ENCODE peak calls at places on chromosomes 4 and X, in ten cellular contexts. U is HTR-8/SVneo; J is cardiac muscle cell; F is T-helper 9 cell; K is germinal center; M is stimulated activated CD4-positive, alpha-beta T cell treated with anti-CD3 and anti-CD28 coated beads, Interleukin-4, amount 100 ng/mL, for 48 hours; X is coronary artery; L is anterior cingulate cortex; V is stimulated activated CD8-positive, alpha-beta memory T cell treated with anti-CD3 and anti-CD28 coated beads, Interleukin-15, amount 100 ng/mL, for 1 hour; E is left ventricle myocardium superior. Q is an unnamed sample.

GRCh38 chr4:7557447-7557846 is 122.7 kb upstream of the PSAPL1 start:
- DNase-seq in U (peak; percentile 89), J (no peak), F (no peak), K (no peak), M (no peak), X (no peak), L (no peak), V (no peak), E (no peak), Q (no peak)

GRCh38 chr4:81604683-81605082 is 133.0 kb upstream of the RASGEF1B start:
- DNase-seq in U (no peak), J (no peak), F (no peak), K (no peak), M (no peak), X (no peak), L (no peak), V (no peak), E (no peak), Q (no peak)

GRCh38 chr4:79173186-79173585 is 152.7 kb downstream of the NAA11 start:
- DNase-seq in U (no peak), J (no peak), F (no peak), K (no peak), M (no peak), X (no peak), L (no peak), V (no peak), E (no peak), Q (no peak)

GRCh38 chr4:140637836-140638235 is 69.1 kb upstream of the UCP1 start:
- DNase-seq in U (peak; percentile 29), J (peak; percentile 40), F (no peak), K (peak; percentile 57), M (peak; percentile 11), X (no peak), L (no peak), V (no peak), E (no peak), Q (no peak)

GRCh38 chr4:5133201-5133600 is 81.9 kb downstream of the STK32B start:
- DNase-seq in U (no peak), J (no peak), F (no peak), K (no peak), M (no peak), X (no peak), L (no peak), V (no peak), E (no peak), Q (no peak)

GRCh38 chrX:153981771-153982533 is 9.4 kb downstream of the TMEM187 start:
- DNase-seq in U (no peak), J (no peak), F (peak; percentile 41), K (no peak), M (peak; percentile 62), X (no peak), L (no peak), V (no peak), E (peak; percentile 57), Q (peak; percentile 71)

GRCh38 chr4:82515705-82516104 is 46.1 kb downstream of the TMEM150C start:
- DNase-seq in U (peak; percentile 14), J (peak; percentile 29), F (no peak), K (no peak), M (no peak), X (no peak), L (peak; percentile 31), V (no peak), E (no peak), Q (no peak)

GRCh38 chrX:24149346-24150050 is at the start of gene ZFX:
- DNase-seq in U (no peak), J (peak; percentile 70), F (peak; percentile 58), K (peak; percentile 44), M (peak; percentile 51), X (peak; percentile 81), L (peak; percentile 43), V (peak; percentile 30), E (peak; percentile 77), Q (peak; percentile 88)

GRCh38 chrX:5051831-5052491 is 1176.7 kb downstream of the NLGN4X start:
- DNase-seq in U (no peak), J (peak; percentile 78), F (no peak), K (no peak), M (no peak), X (peak; percentile 85), L (peak; percentile 0), V (no peak), E (no peak), Q (no peak)

GRCh38 chr4:17490575-17491059 is 21.3 kb downstream of the QDPR start:
- DNase-seq in U (no peak), J (no peak), F (no peak), K (no peak), M (no peak), X (no peak), L (no peak), V (no peak), E (no peak), Q (no peak)

GRCh38 chr4:85741921-85742591 is 267.1 kb downstream of the ARHGAP24 start:
- DNase-seq in U (no peak), J (no peak), F (no peak), K (no peak), M (no peak), X (no peak), L (peak; percentile 43), V (no peak), E (peak; percentile 51), Q (no peak)

GRCh38 chrX:136646602-136647239 is 1.2 kb upstream of the CD40LG start:
- DNase-seq in U (no peak), J (no peak), F (no peak), K (no peak), M (no peak), X (no peak), L (no peak), V (no peak), E (no peak), Q (no peak)

GRCh38 chr4:91057871-91058270 is 930.7 kb downstream of the CCSER1 start:
- DNase-seq in U (no peak), J (no peak), F (no peak), K (no peak), M (no peak), X (no peak), L (no peak), V (no peak), E (no peak), Q (no peak)

GRCh38 chrX:151970661-151971060 is 3.8 kb downstream of the GABRE start:
- DNase-seq in U (peak; percentile 39), J (no peak), F (no peak), K (no peak), M (no peak), X (peak; percentile 77), L (no peak), V (no peak), E (peak; percentile 80), Q (peak; percentile 85)

GRCh38 chr4:116839826-116840225 is 245.6 kb downstream of the TRAM1L1 start:
- DNase-seq in U (no peak), J (no peak), F (no peak), K (no peak), M (no peak), X (no peak), L (no peak), V (no peak), E (peak; percentile 17), Q (no peak)

GRCh38 chr4:128525939-128526630 is 238.5 kb upstream of the PGRMC2 start:
- DNase-seq in U (no peak), J (no peak), F (no peak), K (no peak), M (no peak), X (no peak), L (no peak), V (no peak), E (no peak), Q (no peak)

GRCh38 chrX:68506649-68507048 is 7.8 kb downstream of the YIPF6 start:
- DNase-seq in U (no peak), J (no peak), F (no peak), K (no peak), M (no peak), X (no peak), L (no peak), V (no peak), E (no peak), Q (no peak)

GRCh38 chr4:94491322-94491721 is 39.6 kb downstream of the PDLIM5 start:
- DNase-seq in U (no peak), J (no peak), F (no peak), K (no peak), M (no peak), X (no peak), L (no peak), V (no peak), E (no peak), Q (no peak)

GRCh38 chr4:11640584-11640983 is 211.9 kb upstream of the HS3ST1 start:
- DNase-seq in U (no peak), J (no peak), F (no peak), K (no peak), M (no peak), X (no peak), L (no peak), V (no peak), E (no peak), Q (no peak)

GRCh38 chrX:146863566-146863965 is 49.0 kb upstream of the CXorf51A start:
- DNase-seq in U (no peak), J (no peak), F (no peak), K (no peak), M (no peak), X (no peak), L (no peak), V (no peak), E (no peak), Q (no peak)

GRCh38 chr4:36244257-36245084 is at the start of gene ARAP2:
- DNase-seq in U (peak; percentile 54), J (peak; percentile 73), F (peak; percentile 68), K (peak; percentile 83), M (peak; percentile 52), X (no peak), L (peak; percentile 45), V (peak; percentile 48), E (peak; percentile 63), Q (peak; percentile 91)

GRCh38 chrX:154805696-154806091 is 409 bp upstream of the MPP1 start:
- DNase-seq in U (no peak), J (no peak), F (no peak), K (no peak), M (no peak), X (no peak), L (no peak), V (no peak), E (no peak), Q (no peak)

GRCh38 chr4:100780126-100780525 is 262.3 kb upstream of the EMCN start:
- DNase-seq in U (no peak), J (no peak), F (no peak), K (no peak), M (no peak), X (no peak), L (no peak), V (no peak), E (no peak), Q (no peak)

GRCh38 chrX:75038925-75039324 is 113.7 kb upstream of the NEXMIF start:
- DNase-seq in U (no peak), J (peak; percentile 2), F (no peak), K (no peak), M (no peak), X (no peak), L (no peak), V (no peak), E (no peak), Q (no peak)

GRCh38 chr4:124632439-124632838 is 80.1 kb downstream of the ANKRD50 start:
- DNase-seq in U (no peak), J (no peak), F (no peak), K (no peak), M (no peak), X (no peak), L (no peak), V (no peak), E (no peak), Q (no peak)

GRCh38 chrX:15206306-15206705 is 63.6 kb downstream of the ASB9 start:
- DNase-seq in U (no peak), J (no peak), F (no peak), K (no peak), M (no peak), X (no peak), L (no peak), V (no peak), E (no peak), Q (no peak)

GRCh38 chr4:80215449-80216052 is 18.2 kb downstream of the PRDM8 start:
- DNase-seq in U (no peak), J (peak; percentile 30), F (no peak), K (no peak), M (no peak), X (no peak), L (no peak), V (no peak), E (no peak), Q (no peak)

GRCh38 chrX:44071847-44072545 is 98.8 kb upstream of the NDP start:
- DNase-seq in U (peak; percentile 74), J (no peak), F (no peak), K (no peak), M (no peak), X (no peak), L (no peak), V (no peak), E (no peak), Q (no peak)

Q was measured in upper lobe of right lung.